ENCODE peak calls at places on chromosomes 1 and 21, in four cellular contexts. One of them, this sample, is unnamed.

GRCh38 chr1:218392717-218393116 is 47.6 kb downstream of the TGFB2 start:
- DNase-seq in K562: no peak
- DNase-seq in endothelial cell of umbilical vein: no peak
- DNase-seq in IMR-90: no peak
- DNase-seq in this sample: no peak

GRCh38 chr1:35448344-35448801 is 108.8 kb downstream of the KIAA0319L start:
- DNase-seq in endothelial cell of umbilical vein: peak; percentile 54
- DNase-seq in K562: no peak
- DNase-seq in IMR-90: peak; percentile 99
- DNase-seq in this sample: no peak

GRCh38 chr1:230112782-230113181 is 45.7 kb downstream of the GALNT2 start:
- DNase-seq in endothelial cell of umbilical vein: no peak
- DNase-seq in IMR-90: no peak
- DNase-seq in K562: no peak
- DNase-seq in this sample: no peak

GRCh38 chr1:234782821-234783220 is 172.8 kb upstream of the IRF2BP2 start:
- DNase-seq in endothelial cell of umbilical vein: peak; percentile 24
- DNase-seq in IMR-90: no peak
- DNase-seq in K562: no peak
- DNase-seq in this sample: no peak

GRCh38 chr1:53075761-53076163 is 13.7 kb downstream of the PODN start:
- DNase-seq in endothelial cell of umbilical vein: no peak
- DNase-seq in IMR-90: no peak
- DNase-seq in K562: no peak
- DNase-seq in this sample: no peak

GRCh38 chr1:42935313-42935624 is 23.4 kb downstream of the SLC2A1 start:
- DNase-seq in endothelial cell of umbilical vein: no peak
- DNase-seq in IMR-90: no peak
- DNase-seq in K562: no peak
- DNase-seq in this sample: no peak

GRCh38 chr1:199082778-199083389 is 444.0 kb downstream of the PTPRC start:
- DNase-seq in endothelial cell of umbilical vein: no peak
- DNase-seq in K562: no peak
- DNase-seq in IMR-90: no peak
- DNase-seq in this sample: no peak

GRCh38 chr1:207069059-207069458 is 16.0 kb downstream of the PFKFB2 start:
- DNase-seq in K562: no peak
- DNase-seq in IMR-90: no peak
- DNase-seq in endothelial cell of umbilical vein: no peak
- DNase-seq in this sample: no peak

GRCh38 chr1:204992940-204993339 is 50.1 kb upstream of the CNTN2 start:
- DNase-seq in endothelial cell of umbilical vein: no peak
- DNase-seq in K562: no peak
- DNase-seq in IMR-90: no peak
- DNase-seq in this sample: no peak

GRCh38 chr1:190320952-190321351 is 156.7 kb downstream of the BRINP3 start:
- DNase-seq in endothelial cell of umbilical vein: peak; percentile 29
- DNase-seq in IMR-90: peak; percentile 63
- DNase-seq in K562: no peak
- DNase-seq in this sample: no peak

GRCh38 chr1:179145521-179145920 is 63.7 kb downstream of the TOR3A start:
- DNase-seq in K562: no peak
- DNase-seq in IMR-90: no peak
- DNase-seq in endothelial cell of umbilical vein: no peak
- DNase-seq in this sample: no peak

GRCh38 chr1:236311040-236311439 is 29.3 kb upstream of the ERO1B start:
- DNase-seq in K562: no peak
- DNase-seq in endothelial cell of umbilical vein: no peak
- DNase-seq in IMR-90: no peak
- DNase-seq in this sample: no peak

GRCh38 chr1:202009326-202010031 is 908 bp upstream of the ELF3 start:
- DNase-seq in IMR-90: peak; percentile 76
- DNase-seq in endothelial cell of umbilical vein: peak; percentile 60
- DNase-seq in K562: peak; percentile 85
- DNase-seq in this sample: peak; percentile 25

GRCh38 chr1:65308781-65309316 is 494 bp upstream of the DNAJC6 start:
- DNase-seq in K562: no peak
- DNase-seq in IMR-90: no peak
- DNase-seq in endothelial cell of umbilical vein: no peak
- DNase-seq in this sample: no peak

GRCh38 chr1:205930698-205931330 is 12.4 kb downstream of the SLC26A9 start:
- DNase-seq in IMR-90: no peak
- DNase-seq in K562: no peak
- DNase-seq in endothelial cell of umbilical vein: no peak
- DNase-seq in this sample: no peak

GRCh38 chr21:28883931-28884330 is 108.7 kb downstream of the LTN1 start:
- DNase-seq in K562: no peak
- DNase-seq in IMR-90: no peak
- DNase-seq in endothelial cell of umbilical vein: no peak
- DNase-seq in this sample: no peak

GRCh38 chr1:36165145-36165544 is 9.2 kb downstream of the MAP7D1 start:
- DNase-seq in IMR-90: no peak
- DNase-seq in endothelial cell of umbilical vein: no peak
- DNase-seq in K562: no peak
- DNase-seq in this sample: no peak

DNA sequence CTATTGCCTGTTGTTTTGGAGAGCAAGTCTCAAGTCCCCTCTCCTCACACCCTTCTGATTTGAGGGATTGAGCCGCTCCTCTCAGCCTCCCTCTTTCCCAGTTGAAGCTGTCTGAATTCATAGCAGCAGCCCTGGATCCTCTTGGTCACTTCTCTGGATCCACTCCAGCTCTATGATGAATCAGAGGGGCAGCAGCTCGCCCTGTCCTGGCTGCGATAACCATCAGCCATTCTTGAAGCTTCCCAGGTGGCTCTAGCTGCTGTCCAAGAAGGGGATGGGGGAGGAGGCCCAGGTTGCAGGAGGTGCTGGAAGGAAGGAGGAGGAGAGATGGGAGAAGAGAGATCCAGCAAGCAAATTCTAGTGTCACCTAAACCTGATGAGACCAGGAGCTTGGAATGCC is 31.3 kb downstream of the WNT4 start:
- DNase-seq in K562: peak; percentile 33
- DNase-seq in IMR-90: peak; percentile 72
- DNase-seq in endothelial cell of umbilical vein: peak; percentile 26
- DNase-seq in this sample: no peak
- TF ChIP-seq FOS in K562: no peak
- TF ChIP-seq FOS in IMR-90: peak; percentile 36
- TF ChIP-seq FOS in endothelial cell of umbilical vein: no peak
- TF ChIP-seq FOS in this sample: no peak

DNA sequence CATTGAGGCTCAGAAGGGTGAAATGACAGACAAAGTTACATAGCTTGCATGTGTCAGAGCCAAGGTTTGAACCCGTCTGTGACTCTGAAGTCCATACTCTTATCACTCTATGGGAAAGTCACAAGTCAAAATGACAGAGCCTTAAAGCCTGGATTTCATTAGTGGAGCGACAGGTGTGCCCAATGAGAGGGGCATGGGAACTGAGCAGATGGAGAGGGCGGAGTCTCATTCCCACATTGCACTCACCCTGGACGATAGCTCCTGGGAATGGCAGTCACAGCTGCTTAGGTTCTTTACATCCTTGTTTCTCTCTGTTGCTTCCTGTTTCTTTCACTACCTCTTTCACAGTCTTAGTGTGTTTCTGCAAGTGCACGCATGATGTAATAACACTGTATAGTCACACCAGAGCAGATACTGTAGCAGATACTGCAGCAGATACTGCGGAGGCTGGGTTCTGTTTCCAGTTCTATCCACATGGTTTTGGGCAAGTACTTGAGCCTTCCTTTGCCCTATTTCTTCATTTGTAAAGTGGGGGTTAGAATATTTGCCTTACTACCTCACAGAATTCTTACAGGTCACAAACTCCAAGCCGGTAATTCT is 127.2 kb downstream of the ZSCAN20 start:
- DNase-seq in IMR-90: no peak
- DNase-seq in endothelial cell of umbilical vein: no peak
- DNase-seq in K562: no peak
- DNase-seq in this sample: no peak
- TF ChIP-seq FOS in IMR-90: no peak
- TF ChIP-seq FOS in endothelial cell of umbilical vein: no peak
- TF ChIP-seq FOS in K562: no peak
- TF ChIP-seq FOS in this sample: no peak

GRCh38 chr1:18527921-18528320 is 47.2 kb downstream of the KLHDC7A start:
- DNase-seq in endothelial cell of umbilical vein: no peak
- DNase-seq in K562: peak; percentile 49
- DNase-seq in IMR-90: no peak
- DNase-seq in this sample: no peak

GRCh38 chr1:18529714-18530113 is 49.0 kb downstream of the KLHDC7A start:
- DNase-seq in endothelial cell of umbilical vein: no peak
- DNase-seq in IMR-90: no peak
- DNase-seq in K562: no peak
- DNase-seq in this sample: no peak

GRCh38 chr1:18527514-18527913 is 46.8 kb downstream of the KLHDC7A start:
- DNase-seq in K562: no peak
- DNase-seq in endothelial cell of umbilical vein: no peak
- DNase-seq in IMR-90: no peak
- DNase-seq in this sample: no peak

GRCh38 chr1:18528616-18529015 is 47.9 kb downstream of the KLHDC7A start:
- DNase-seq in IMR-90: no peak
- DNase-seq in endothelial cell of umbilical vein: no peak
- DNase-seq in K562: no peak
- DNase-seq in this sample: no peak

DNA sequence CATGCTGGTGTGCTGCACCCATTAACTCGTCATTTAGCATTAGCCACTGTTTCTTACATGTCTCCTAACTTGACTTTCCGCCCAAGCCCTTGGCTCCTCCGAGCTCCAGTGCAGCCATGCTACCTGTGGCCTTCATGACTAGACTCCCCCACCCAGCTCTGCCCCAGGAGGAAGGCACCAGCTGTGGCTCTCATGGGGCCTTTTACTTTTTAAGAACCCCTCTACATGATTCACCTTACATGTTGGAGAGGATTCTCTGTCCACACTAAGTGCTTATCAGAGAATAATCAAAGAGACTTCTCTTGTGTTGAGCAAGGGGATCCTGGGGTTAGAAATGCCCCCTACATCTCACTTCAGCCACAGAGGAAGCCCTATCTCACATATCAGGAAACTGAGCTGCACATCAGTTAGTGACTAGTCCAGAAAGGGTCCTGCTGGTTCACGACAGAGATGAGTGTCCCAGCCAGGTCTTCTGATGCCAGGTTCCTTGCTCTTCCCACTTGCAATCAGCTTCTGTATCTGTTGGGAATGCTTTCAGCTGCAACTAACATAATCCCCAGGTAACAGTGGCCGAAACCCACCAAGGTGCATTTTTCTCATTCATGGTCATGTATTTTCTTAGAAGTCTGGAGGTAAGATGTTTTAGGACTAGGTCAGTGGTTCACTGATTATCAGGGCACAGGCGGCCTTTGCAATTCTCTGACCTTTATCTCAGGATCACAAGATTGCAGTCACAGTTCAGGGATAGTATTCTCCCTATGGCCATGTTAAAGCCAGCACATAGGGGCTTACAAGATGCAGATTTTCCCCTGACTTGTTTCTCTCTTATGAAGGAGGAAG is 45.9 kb downstream of the KLHDC7A start:
- DNase-seq in endothelial cell of umbilical vein: no peak
- DNase-seq in K562: no peak
- DNase-seq in IMR-90: no peak
- DNase-seq in this sample: no peak
- TF ChIP-seq FOS in endothelial cell of umbilical vein: no peak
- TF ChIP-seq FOS in K562: no peak
- TF ChIP-seq FOS in IMR-90: no peak
- TF ChIP-seq FOS in this sample: no peak

GRCh38 chr1:28865997-28866650 is 48.2 kb upstream of the EPB41 start:
- DNase-seq in endothelial cell of umbilical vein: no peak
- DNase-seq in IMR-90: no peak
- DNase-seq in K562: no peak
- DNase-seq in this sample: no peak
- TF ChIP-seq FOS in endothelial cell of umbilical vein: no peak
- TF ChIP-seq FOS in IMR-90: no peak
- TF ChIP-seq FOS in K562: no peak
- TF ChIP-seq FOS in this sample: no peak

GRCh38 chr1:225063722-225064121 is 134.2 kb downstream of the DNAH14 start:
- DNase-seq in endothelial cell of umbilical vein: no peak
- DNase-seq in K562: no peak
- DNase-seq in IMR-90: no peak
- DNase-seq in this sample: no peak
- TF ChIP-seq FOS in endothelial cell of umbilical vein: no peak
- TF ChIP-seq FOS in K562: no peak
- TF ChIP-seq FOS in IMR-90: no peak
- TF ChIP-seq FOS in this sample: no peak

DNA sequence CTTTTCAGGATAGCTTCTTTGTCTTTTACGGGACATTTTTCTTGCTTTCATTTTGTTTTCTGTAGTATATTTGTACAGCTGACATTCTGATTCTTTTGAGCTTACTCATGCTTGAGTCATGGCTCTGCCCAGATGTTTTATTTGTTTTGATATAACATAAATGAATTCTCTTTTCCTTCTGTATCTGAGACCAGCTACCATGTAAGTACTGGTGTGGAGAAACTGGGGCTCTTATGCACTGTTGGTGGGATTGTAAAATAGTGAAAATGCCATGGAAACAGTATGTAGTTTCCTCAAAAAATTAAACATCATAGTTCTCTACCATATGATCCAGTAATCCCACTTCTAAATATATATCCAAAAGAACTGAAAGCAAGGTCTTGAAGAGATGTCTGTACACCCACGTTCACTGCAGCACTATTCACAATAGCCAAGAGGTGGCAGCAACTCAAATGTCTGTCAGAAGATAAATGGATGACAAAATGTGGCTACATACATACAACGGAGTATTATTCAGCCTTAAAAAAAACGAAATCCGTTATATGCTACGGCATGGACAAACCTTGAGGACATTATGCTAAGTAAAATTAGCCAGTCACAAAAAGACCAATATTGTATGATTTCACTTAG is 61.4 kb downstream of the EIF2B3 start:
- DNase-seq in IMR-90: peak; percentile 95
- DNase-seq in K562: no peak
- DNase-seq in endothelial cell of umbilical vein: peak; percentile 93
- DNase-seq in this sample: no peak
- TF ChIP-seq FOS in IMR-90: peak; percentile 88
- TF ChIP-seq FOS in K562: no peak
- TF ChIP-seq FOS in endothelial cell of umbilical vein: peak; percentile 93
- TF ChIP-seq FOS in this sample: no peak

This sample was measured in GM12878.